ENCODE peak calls at places on chromosomes 1 and 21, in four cellular contexts. U, Q, G and O are unnamed samples.

GRCh38 chr1:6889875-6890480 is 104.7 kb downstream of the CAMTA1 start:
- DNase-seq in G (peak), U (peak), Q (peak), O (peak)

GRCh38 chr21:15706686-15707085 is 23.1 kb upstream of the USP25 start:
- DNase-seq in U (peak), G (no peak), Q (peak), O (no peak)

GRCh38 chr1:21820597-21821232 is 8.7 kb downstream of the LDLRAD2 start:
- DNase-seq in G (no peak), Q (no peak), U (no peak), O (no peak)

GRCh38 chr1:231631717-231632116 is 5.1 kb downstream of the DISC1 start:
- DNase-seq in U (no peak), G (no peak), Q (no peak), O (no peak)

GRCh38 chr1:17674707-17675505 is 80.2 kb upstream of the ACTL8 start:
- DNase-seq in G (no peak), U (no peak), Q (peak), O (no peak)

GRCh38 chr1:211099393-211099792 is 34.6 kb downstream of the KCNH1 start:
- DNase-seq in Q (no peak), U (no peak), G (no peak), O (no peak)

GRCh38 chr1:111857251-111857651 is 101.5 kb downstream of the DDX20 start:
- DNase-seq in Q (no peak), U (no peak), G (no peak), O (no peak)

GRCh38 chr1:181083842-181084605 is 4.5 kb upstream of the IER5 start:
- DNase-seq in Q (peak), G (peak), U (peak), O (no peak)

GRCh38 chr1:210607361-210607760 is 278.7 kb downstream of the HHAT start:
- DNase-seq in Q (no peak), G (no peak), U (no peak), O (no peak)

GRCh38 chr21:31555741-31556191 is 103.7 kb upstream of the SOD1 start:
- DNase-seq in U (peak), G (no peak), Q (no peak), O (no peak)

GRCh38 chr21:40143822-40144525 is 276.7 kb downstream of the PCP4 start:
- DNase-seq in Q (peak), G (peak), U (peak), O (no peak)

GRCh38 chr1:181127898-181128453 is 39.5 kb downstream of the IER5 start:
- DNase-seq in U (peak), Q (no peak), G (no peak), O (no peak)

GRCh38 chr1:6949991-6950765 is 164.9 kb downstream of the CAMTA1 start:
- DNase-seq in Q (no peak), G (no peak), U (peak), O (no peak)

GRCh38 chr1:248094884-248095283 is at the start of gene OR2L13:
- DNase-seq in G (no peak), U (no peak), Q (no peak), O (no peak)

GRCh38 chr1:193211539-193211938 is 25.1 kb upstream of the B3GALT2 start:
- DNase-seq in Q (peak), G (no peak), U (no peak), O (no peak)
- H3K27ac ChIP-seq in Q (peak), G (no peak), U (no peak), O (no peak)

GRCh38 chr1:143689781-143690180 is 282.0 kb downstream of the FAM72C start:
- DNase-seq in U (no peak), G (no peak), Q (no peak), O (no peak)
- H3K27ac ChIP-seq in U (no peak), G (no peak), Q (no peak), O (no peak)

DNA sequence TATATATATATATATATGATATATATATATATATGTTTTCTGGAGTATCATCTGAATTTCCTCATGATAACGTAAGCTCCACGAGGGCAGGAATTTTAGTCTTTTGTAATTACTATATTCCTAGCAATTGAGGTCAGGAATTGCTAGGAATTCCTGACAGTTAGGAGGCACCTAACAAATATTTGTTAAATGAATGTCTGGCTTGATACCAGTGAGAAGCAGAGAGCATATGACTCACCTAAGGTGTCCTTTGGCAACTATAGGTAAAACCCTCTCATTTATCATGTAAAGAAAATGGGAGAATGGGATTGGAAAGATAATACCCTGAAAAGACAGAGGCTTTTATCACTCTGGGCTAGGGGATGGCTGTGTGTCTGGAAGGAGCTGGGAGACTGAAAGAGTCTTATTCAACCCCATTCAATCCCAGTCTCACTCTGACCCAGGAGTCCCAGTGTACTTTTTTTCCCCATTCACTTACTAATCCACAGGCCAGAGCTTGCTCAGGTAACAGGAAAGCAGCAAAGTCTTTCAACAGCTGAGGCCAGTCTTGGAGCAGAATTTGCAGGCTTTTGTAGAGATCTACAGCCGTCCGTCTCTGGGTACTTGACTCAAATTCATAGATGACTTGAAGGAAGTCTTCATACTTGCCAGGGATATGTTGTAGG is 71.2 kb downstream of the DAP3 start:
- DNase-seq in Q (no peak), U (no peak), G (no peak), O (no peak)
- H3K27ac ChIP-seq in Q (no peak), U (no peak), G (no peak), O (no peak)

GRCh38 chr21:45543371-45543709 is 1.1 kb upstream of the SLC19A1 start:
- DNase-seq in G (no peak), U (peak), Q (no peak), O (no peak)
- H3K27ac ChIP-seq in G (no peak), U (no peak), Q (peak), O (no peak)

DNA sequence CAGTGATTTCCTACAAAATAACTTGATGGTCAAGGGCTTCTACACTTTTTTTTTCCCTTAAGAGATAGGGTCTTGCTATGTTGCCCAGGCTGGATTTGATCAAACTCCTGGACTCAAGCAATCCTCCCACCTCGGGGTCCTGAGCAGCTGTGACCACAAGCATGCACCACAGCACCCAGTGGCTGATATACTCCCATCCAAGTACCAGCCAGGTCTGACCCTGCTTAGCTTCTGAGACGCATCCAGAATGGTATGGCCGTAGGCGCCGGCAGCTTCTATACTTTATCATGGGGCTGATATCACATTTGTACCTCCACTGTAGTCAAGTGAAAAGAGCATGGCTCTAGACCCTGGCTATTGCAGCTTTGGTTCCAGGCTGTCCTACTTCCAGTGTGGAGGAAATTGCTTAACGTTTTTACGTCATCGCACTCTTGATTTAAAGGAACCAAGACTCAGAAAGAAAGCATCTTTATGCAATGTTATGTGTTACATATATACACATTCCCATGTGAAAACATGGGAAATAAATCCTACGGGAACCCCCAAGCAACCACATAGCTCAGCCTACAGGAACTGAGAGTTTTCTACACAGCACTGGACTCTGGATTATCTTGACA is 39.5 kb downstream of the PDPN start:
- DNase-seq in U (no peak), G (no peak), Q (peak), O (no peak)
- H3K27ac ChIP-seq in U (no peak), G (no peak), Q (no peak), O (no peak)

GRCh38 chr1:187837787-187838186 is 1009.0 kb downstream of the PLA2G4A start:
- DNase-seq in U (no peak), Q (no peak), G (no peak), O (no peak)

GRCh38 chr1:187839873-187840272 is 1011.1 kb downstream of the PLA2G4A start:
- DNase-seq in Q (no peak), G (no peak), U (no peak), O (no peak)

GRCh38 chr1:187836557-187836956 is 1007.8 kb downstream of the PLA2G4A start:
- DNase-seq in Q (no peak), U (no peak), G (no peak), O (no peak)

GRCh38 chr1:187840557-187840956 is 1011.8 kb downstream of the PLA2G4A start:
- DNase-seq in U (no peak), G (no peak), Q (peak), O (no peak)

DNA sequence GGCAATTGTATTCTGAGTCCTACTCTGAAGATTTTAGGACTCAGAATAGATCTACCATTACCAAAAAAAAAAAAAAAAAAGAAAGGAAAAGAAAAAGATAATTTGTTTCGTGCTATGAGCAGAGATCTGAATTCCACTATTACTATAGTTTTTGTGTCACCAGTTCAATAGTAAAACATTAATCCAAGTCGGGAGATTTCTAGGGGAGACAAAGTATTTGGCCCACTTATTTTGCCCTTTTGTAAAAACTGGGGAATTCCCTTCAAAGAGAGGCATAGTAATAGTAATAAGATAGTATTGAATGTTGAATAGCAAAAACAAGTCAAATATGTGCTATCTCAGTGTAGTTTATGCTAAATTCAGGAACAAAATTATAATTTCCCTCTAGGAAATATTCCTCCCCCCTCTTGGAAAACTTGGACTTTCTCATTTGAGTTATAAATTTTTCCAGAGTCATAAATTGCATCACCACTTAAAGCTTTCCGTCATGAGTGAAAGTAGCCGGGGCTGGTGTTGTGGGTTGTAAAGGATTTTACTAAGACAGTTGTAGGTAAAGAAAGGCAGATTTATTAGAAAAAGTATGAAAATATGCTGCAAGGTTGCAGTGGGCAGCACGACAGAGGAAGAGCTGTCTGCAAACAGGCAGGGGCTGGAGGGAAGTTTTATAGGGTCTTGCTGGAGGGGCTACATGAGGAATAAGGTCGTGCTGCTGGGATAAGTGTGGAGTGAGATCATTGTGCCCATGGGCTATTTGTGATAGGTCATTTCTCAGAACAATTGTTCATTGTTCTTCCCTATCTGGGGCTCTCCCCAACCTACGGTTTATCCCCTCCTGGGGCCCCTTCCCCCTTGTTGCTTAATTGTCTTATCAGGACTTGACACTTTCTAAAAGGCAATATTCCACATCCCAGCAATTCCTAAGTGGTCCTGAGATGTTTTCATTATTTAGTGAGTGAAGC is 1009.9 kb downstream of the PLA2G4A start:
- DNase-seq in U (no peak), Q (peak), G (no peak), O (no peak)
- H3K27ac ChIP-seq in U (no peak), Q (peak), G (no peak), O (no peak)

DNA sequence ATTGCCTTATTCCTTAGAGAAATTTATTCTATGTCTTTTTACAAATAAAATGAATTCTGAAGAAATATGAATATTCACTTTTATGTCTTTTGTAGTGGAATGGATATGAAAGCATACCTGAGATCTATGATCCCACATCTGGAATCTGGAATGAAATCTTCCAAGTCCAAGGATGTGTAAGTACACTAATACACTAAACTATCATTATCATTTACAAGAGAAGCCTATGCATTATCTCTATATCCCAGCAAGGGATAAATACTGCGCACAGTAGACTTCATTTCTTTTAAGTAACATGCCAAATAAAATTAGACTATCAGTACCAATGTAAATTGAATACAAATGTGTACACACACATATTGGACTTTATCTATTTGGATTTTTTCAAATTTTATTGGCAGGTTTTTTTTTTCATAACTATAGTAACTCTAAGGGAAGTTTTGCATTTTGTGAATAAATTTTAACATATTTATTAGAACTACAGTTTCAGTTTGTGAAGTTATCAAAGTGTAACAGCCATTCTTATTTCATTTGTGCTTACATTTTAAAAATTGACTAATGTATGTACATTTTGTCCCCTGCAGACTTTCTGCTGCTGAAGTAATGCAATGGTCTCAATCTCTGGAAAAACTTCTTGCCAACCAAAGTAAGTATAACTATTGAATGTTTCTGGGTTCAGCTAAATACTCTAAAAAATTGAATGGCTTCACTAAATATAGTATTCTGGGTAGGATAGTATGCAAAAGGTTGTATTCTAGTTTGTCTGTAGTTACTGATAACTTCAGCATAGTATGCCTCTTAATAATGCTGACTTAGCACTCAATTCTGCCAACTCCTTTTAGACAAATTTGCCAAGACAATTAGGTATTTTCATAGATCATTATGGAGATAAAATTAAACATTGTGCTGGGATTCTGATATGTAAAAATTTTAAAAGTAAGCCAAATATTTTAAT is 894 bp downstream of the RGS1 start:
- DNase-seq in Q (no peak), U (no peak), G (no peak), O (no peak)
- H3K27ac ChIP-seq in Q (no peak), U (no peak), G (no peak), O (no peak)